ENCODE peak calls at places on chromosome 5, in four cellular contexts. C is cardiac muscle cell, X is astrocyte of the hippocampus, M is ecto neural progenitor cell. B is an unnamed sample.

GRCh38 chr5:111248571-111248970 is 24.4 kb downstream of the CAMK4 start:
- DNase-seq in X (no peak), M (no peak), C (no peak), B (no peak)

GRCh38 chr5:156208271-156208670 is 118.7 kb upstream of the SGCD start:
- DNase-seq in M (no peak), C (peak; percentile 4), X (peak; percentile 11), B (no peak)

GRCh38 chr5:83724915-83725314 is 4.3 kb upstream of the HAPLN1 start:
- DNase-seq in C (no peak), X (no peak), M (no peak), B (no peak)

GRCh38 chr5:115601709-115602584 is at the start of gene TICAM2:
- DNase-seq in C (peak; percentile 74), M (peak; percentile 81), X (peak; percentile 76), B (peak; percentile 77)

GRCh38 chr5:1788828-1789227 is 10.8 kb downstream of the MRPL36 start:
- DNase-seq in X (no peak), C (no peak), M (no peak), B (no peak)

GRCh38 chr5:124868661-124869060 is 122.2 kb upstream of the ZNF608 start:
- DNase-seq in M (no peak), C (peak; percentile 17), X (peak; percentile 31), B (no peak)

GRCh38 chr5:76190356-76190755 is 107.2 kb downstream of the SV2C start:
- DNase-seq in M (no peak), C (no peak), X (no peak), B (no peak)

GRCh38 chr5:79508354-79508753 is 5.6 kb downstream of the HOMER1 start:
- DNase-seq in M (no peak), C (no peak), X (no peak), B (no peak)

GRCh38 chr5:55303238-55303690 is 4.2 kb downstream of the DHX29 start:
- DNase-seq in M (no peak), C (peak; percentile 90), X (peak; percentile 89), B (no peak)

GRCh38 chr5:14185336-14186131 is 42.4 kb downstream of the TRIO start:
- DNase-seq in X (peak; percentile 60), M (no peak), C (peak; percentile 70), B (no peak)

GRCh38 chr5:68148096-68148495 is 67.5 kb upstream of the PIK3R1 start:
- DNase-seq in X (no peak), M (no peak), C (no peak), B (no peak)

GRCh38 chr5:124040799-124041198 is 528.8 kb downstream of the CSNK1G3 start:
- DNase-seq in X (peak; percentile 88), M (no peak), C (peak; percentile 77), B (no peak)

GRCh38 chr5:115842089-115842881 is 550 bp downstream of the AP3S1 start:
- DNase-seq in M (peak; percentile 85), X (peak; percentile 89), C (no peak), B (no peak)

GRCh38 chr5:135834639-135835529 is at the start of gene SLC25A48:
- DNase-seq in X (peak; percentile 76), M (peak; percentile 88), C (peak; percentile 42), B (no peak)

B was measured in GM12878.